ENCODE peak calls at places on chromosomes 4 and X, in seven cellular contexts. D, O, Z, K, X, R and I are unnamed samples.

GRCh38 chrX:40097492-40098263 is at the start of gene BCOR:
- DNase-seq in D (peak), O (peak), K (no peak), X (no peak), R (peak), Z (no peak), I (no peak)

GRCh38 chrX:70621743-70622142 is 177.1 kb downstream of the DLG3 start:
- DNase-seq in X (no peak), D (no peak), R (no peak), Z (no peak), K (no peak), O (no peak), I (no peak)

GRCh38 chr4:124564121-124564520 is 148.4 kb downstream of the ANKRD50 start:
- DNase-seq in O (peak), K (no peak), X (no peak), Z (no peak), D (no peak), R (no peak), I (no peak)

GRCh38 chrX:123713434-123713833 is 19.4 kb downstream of the THOC2 start:
- DNase-seq in X (no peak), D (no peak), Z (no peak), K (no peak), R (no peak), O (no peak), I (no peak)

GRCh38 chr4:70945046-70945445 is 42.9 kb downstream of the MOB1B start:
- DNase-seq in Z (no peak), X (no peak), R (no peak), O (peak), K (no peak), D (peak), I (no peak)

GRCh38 chrX:19630228-19630627 is 114.9 kb upstream of the MAP3K15 start:
- DNase-seq in K (no peak), Z (no peak), X (no peak), R (no peak), D (no peak), O (no peak), I (peak)

GRCh38 chr4:47914926-47915237 is 499 bp upstream of the NFXL1 start:
- DNase-seq in R (no peak), Z (no peak), K (no peak), X (no peak), O (no peak), D (no peak), I (no peak)

GRCh38 chrX:23503835-23504539 is 163.3 kb upstream of the PRDX4 start:
- DNase-seq in D (peak), X (peak), Z (no peak), K (peak), R (peak), O (peak), I (no peak)

GRCh38 chr4:55083771-55084170 is 41.6 kb downstream of the KDR start:
- DNase-seq in K (no peak), R (no peak), D (no peak), O (no peak), X (no peak), Z (no peak), I (no peak)

GRCh38 chr4:55079451-55080173 is 45.8 kb downstream of the KDR start:
- DNase-seq in K (no peak), R (no peak), X (no peak), O (no peak), D (no peak), Z (no peak), I (no peak)

GRCh38 chr4:55077577-55077976 is 47.8 kb downstream of the KDR start:
- DNase-seq in X (no peak), O (no peak), K (no peak), R (no peak), Z (no peak), D (no peak), I (no peak)

GRCh38 chr4:55078987-55079386 is 46.4 kb downstream of the KDR start:
- DNase-seq in Z (no peak), X (no peak), D (peak), K (no peak), O (no peak), R (no peak), I (no peak)

GRCh38 chr4:55080174-55080865 is 45.1 kb downstream of the KDR start:
- DNase-seq in K (no peak), X (no peak), Z (no peak), R (no peak), O (peak), D (no peak), I (no peak)
- H3K9ac ChIP-seq in K (no peak), X (no peak), Z (no peak), R (no peak), O (no peak), D (no peak), I (no peak)

GRCh38 chr4:97786306-97786920 is 356.9 kb downstream of the STPG2 start:
- DNase-seq in D (no peak), O (no peak), X (no peak), K (no peak), R (no peak), Z (no peak), I (no peak)
- H3K9ac ChIP-seq in D (no peak), O (no peak), X (no peak), K (no peak), R (no peak), Z (no peak), I (no peak)

GRCh38 chr4:114273246-114273645 is 293.8 kb upstream of the ARSJ start:
- DNase-seq in O (no peak), R (no peak), X (no peak), K (no peak), Z (no peak), D (no peak), I (no peak)

GRCh38 chr4:114265342-114265741 is 285.9 kb upstream of the ARSJ start:
- DNase-seq in D (no peak), R (no peak), K (no peak), Z (no peak), O (no peak), X (no peak), I (no peak)

GRCh38 chr4:114272226-114272625 is 292.8 kb upstream of the ARSJ start:
- DNase-seq in Z (no peak), X (peak), O (peak), D (peak), K (no peak), R (no peak), I (no peak)

GRCh38 chr4:114267976-114268375 is 288.5 kb upstream of the ARSJ start:
- DNase-seq in R (no peak), X (no peak), O (peak), Z (no peak), K (no peak), D (no peak), I (no peak)

DNA sequence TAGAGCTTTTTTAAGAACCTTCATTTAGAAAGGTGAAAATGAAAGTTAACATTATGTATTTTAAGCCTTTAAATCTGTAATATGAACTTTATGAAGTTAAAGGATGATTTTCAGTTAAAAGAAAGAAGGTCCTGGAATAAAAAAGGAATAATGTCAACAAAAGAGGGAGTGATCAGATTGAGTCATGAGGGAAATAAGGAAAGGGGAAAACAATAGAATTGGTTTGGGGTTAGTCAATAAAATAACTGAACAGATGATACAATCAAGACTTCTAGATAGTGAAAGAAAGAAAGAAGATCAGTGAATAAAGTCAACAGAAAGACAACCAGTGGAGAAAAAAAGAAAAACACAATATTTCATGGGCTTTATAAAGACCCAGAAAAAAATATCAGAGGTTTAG is 291.6 kb upstream of the ARSJ start:
- DNase-seq in Z (no peak), X (no peak), O (no peak), D (no peak), R (no peak), K (no peak), I (no peak)
- H3K9ac ChIP-seq in Z (no peak), X (no peak), O (no peak), D (no peak), R (no peak), K (no peak), I (no peak)

DNA sequence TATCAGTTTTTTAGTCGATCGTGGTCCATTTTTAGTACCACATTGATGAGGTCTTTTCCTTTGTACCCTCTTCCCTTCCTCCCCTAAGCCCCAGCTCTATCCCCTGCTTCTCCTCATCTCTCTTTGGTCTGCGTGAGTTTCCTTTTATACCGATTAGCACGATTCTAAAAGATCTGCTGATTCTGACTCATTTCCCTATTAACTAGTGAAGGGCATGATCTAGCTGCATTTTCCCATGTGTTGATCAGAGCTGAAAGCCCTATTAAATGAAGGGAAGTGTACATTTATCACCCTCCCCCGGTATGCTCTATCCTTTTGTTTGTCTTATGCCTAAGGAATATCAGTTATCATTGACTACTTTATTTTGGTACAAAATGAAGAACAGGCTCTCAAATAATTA is 181.7 kb upstream of the NPY2R start:
- DNase-seq in Z (no peak), R (no peak), D (no peak), K (no peak), X (no peak), O (no peak), I (no peak)
- H3K9ac ChIP-seq in Z (no peak), R (no peak), D (no peak), K (no peak), X (no peak), O (no peak), I (no peak)

GRCh38 chr4:91233164-91233563 is 1070.6 kb upstream of the GRID2 start:
- DNase-seq in D (no peak), X (no peak), K (no peak), O (no peak), Z (no peak), R (no peak), I (no peak)
- H3K9ac ChIP-seq in D (no peak), X (no peak), K (no peak), O (no peak), Z (no peak), R (no peak), I (no peak)

DNA sequence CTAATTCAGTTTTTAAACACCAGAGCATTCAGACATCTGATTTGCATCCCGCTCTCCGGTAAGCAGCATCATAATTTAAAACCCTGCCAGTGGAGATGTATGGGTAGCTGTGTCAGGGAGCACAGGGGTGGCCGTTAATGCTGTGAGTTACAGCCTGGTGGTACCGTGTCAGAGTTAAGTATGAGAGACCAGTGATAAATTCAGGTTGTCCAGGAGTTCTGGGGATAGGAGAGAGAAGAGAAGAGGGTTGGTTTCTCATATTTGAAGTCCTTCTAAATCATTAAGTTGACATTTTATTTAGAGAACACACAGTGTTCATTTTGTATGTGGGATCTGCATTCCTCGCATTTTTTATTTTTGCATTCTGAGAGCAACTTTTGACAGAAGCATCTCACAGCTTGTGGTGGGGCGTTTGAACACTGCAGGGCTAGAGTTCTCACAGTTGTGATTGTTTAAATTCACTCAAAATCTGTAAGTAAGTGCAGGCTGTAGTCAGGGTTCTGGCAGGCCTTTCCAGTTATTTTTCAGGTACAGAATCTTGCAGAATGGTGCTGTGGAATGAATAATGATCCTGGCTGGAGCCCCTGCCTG is 157.6 kb downstream of the DCLK2 start:
- DNase-seq in R (no peak), D (peak), Z (no peak), O (peak), X (no peak), K (no peak), I (no peak)
- H3K9ac ChIP-seq in R (no peak), D (peak), Z (no peak), O (peak), X (no peak), K (no peak), I (no peak)